ENCODE peak calls at places on chromosomes 11 and 22, in nine cellular contexts. One of them, this sample, is unnamed.

GRCh38 chr22:33848251-33848650 is 72.0 kb downstream of the LARGE1 start:
- DNase-seq in kidney: no peak
- DNase-seq in BE2C: no peak
- DNase-seq in GM23248: peak; percentile 35
- DNase-seq in body of pancreas: no peak
- DNase-seq in effector memory CD4-positive, alpha-beta T cell: no peak
- DNase-seq in keratinocyte: no peak
- DNase-seq in CD8-positive, alpha-beta memory T cell: no peak
- DNase-seq in ascending aorta: no peak
- DNase-seq in this sample: no peak

GRCh38 chr11:22713336-22713735 is 46.9 kb downstream of the GAS2 start:
- DNase-seq in effector memory CD4-positive, alpha-beta T cell: no peak
- DNase-seq in GM23248: no peak
- DNase-seq in CD8-positive, alpha-beta memory T cell: no peak
- DNase-seq in BE2C: no peak
- DNase-seq in ascending aorta: no peak
- DNase-seq in kidney: no peak
- DNase-seq in keratinocyte: no peak
- DNase-seq in body of pancreas: no peak
- DNase-seq in this sample: no peak

GRCh38 chr11:72410956-72411355 is 23.4 kb downstream of the CLPB start:
- DNase-seq in ascending aorta: peak; percentile 50
- DNase-seq in kidney: no peak
- DNase-seq in GM23248: no peak
- DNase-seq in BE2C: no peak
- DNase-seq in keratinocyte: no peak
- DNase-seq in CD8-positive, alpha-beta memory T cell: no peak
- DNase-seq in effector memory CD4-positive, alpha-beta T cell: no peak
- DNase-seq in body of pancreas: no peak
- DNase-seq in this sample: no peak

GRCh38 chr22:38203090-38203810 is 1.5 kb downstream of the MAFF start:
- DNase-seq in keratinocyte: no peak
- DNase-seq in effector memory CD4-positive, alpha-beta T cell: peak; percentile 28
- DNase-seq in kidney: peak; percentile 93
- DNase-seq in BE2C: no peak
- DNase-seq in body of pancreas: peak; percentile 69
- DNase-seq in GM23248: peak; percentile 48
- DNase-seq in ascending aorta: no peak
- DNase-seq in CD8-positive, alpha-beta memory T cell: peak; percentile 60
- DNase-seq in this sample: peak; percentile 89

GRCh38 chr11:47511927-47512326 is 41.0 kb downstream of the CELF1 start:
- DNase-seq in effector memory CD4-positive, alpha-beta T cell: no peak
- DNase-seq in keratinocyte: no peak
- DNase-seq in GM23248: no peak
- DNase-seq in CD8-positive, alpha-beta memory T cell: no peak
- DNase-seq in ascending aorta: no peak
- DNase-seq in BE2C: no peak
- DNase-seq in kidney: no peak
- DNase-seq in body of pancreas: no peak
- DNase-seq in this sample: no peak

GRCh38 chr11:115550291-115551059 is 46.3 kb upstream of the CADM1 start:
- DNase-seq in BE2C: no peak
- DNase-seq in ascending aorta: no peak
- DNase-seq in keratinocyte: no peak
- DNase-seq in CD8-positive, alpha-beta memory T cell: no peak
- DNase-seq in effector memory CD4-positive, alpha-beta T cell: no peak
- DNase-seq in kidney: peak; percentile 76
- DNase-seq in GM23248: no peak
- DNase-seq in body of pancreas: no peak
- DNase-seq in this sample: no peak

GRCh38 chr11:24575392-24575791 is 78.5 kb downstream of the LUZP2 start:
- DNase-seq in body of pancreas: no peak
- DNase-seq in kidney: no peak
- DNase-seq in BE2C: no peak
- DNase-seq in ascending aorta: no peak
- DNase-seq in effector memory CD4-positive, alpha-beta T cell: no peak
- DNase-seq in keratinocyte: no peak
- DNase-seq in CD8-positive, alpha-beta memory T cell: no peak
- DNase-seq in GM23248: peak; percentile 3
- DNase-seq in this sample: no peak

GRCh38 chr22:23218867-23219251 is 38.5 kb downstream of the BCR start:
- DNase-seq in kidney: peak; percentile 92
- DNase-seq in CD8-positive, alpha-beta memory T cell: no peak
- DNase-seq in GM23248: no peak
- DNase-seq in effector memory CD4-positive, alpha-beta T cell: no peak
- DNase-seq in BE2C: no peak
- DNase-seq in ascending aorta: no peak
- DNase-seq in keratinocyte: no peak
- DNase-seq in body of pancreas: peak; percentile 34
- DNase-seq in this sample: peak; percentile 93

GRCh38 chr11:2697871-2698270 is 1.9 kb downstream of the KCNQ1OT1 start:
- DNase-seq in kidney: no peak
- DNase-seq in effector memory CD4-positive, alpha-beta T cell: no peak
- DNase-seq in BE2C: no peak
- DNase-seq in body of pancreas: no peak
- DNase-seq in GM23248: peak; percentile 35
- DNase-seq in ascending aorta: no peak
- DNase-seq in keratinocyte: no peak
- DNase-seq in CD8-positive, alpha-beta memory T cell: no peak
- DNase-seq in this sample: no peak

GRCh38 chr11:2698386-2699184 is 1.2 kb downstream of the KCNQ1OT1 start:
- DNase-seq in ascending aorta: no peak
- DNase-seq in CD8-positive, alpha-beta memory T cell: peak; percentile 41
- DNase-seq in BE2C: no peak
- DNase-seq in GM23248: peak; percentile 58
- DNase-seq in effector memory CD4-positive, alpha-beta T cell: no peak
- DNase-seq in body of pancreas: peak; percentile 8
- DNase-seq in kidney: no peak
- DNase-seq in keratinocyte: no peak
- DNase-seq in this sample: peak; percentile 24

GRCh38 chr11:2700415-2701211 is 819 bp upstream of the KCNQ1OT1 start:
- DNase-seq in BE2C: peak; percentile 57
- DNase-seq in body of pancreas: peak; percentile 68
- DNase-seq in ascending aorta: peak; percentile 80
- DNase-seq in effector memory CD4-positive, alpha-beta T cell: peak; percentile 9
- DNase-seq in kidney: peak; percentile 92
- DNase-seq in GM23248: peak; percentile 67
- DNase-seq in CD8-positive, alpha-beta memory T cell: peak; percentile 51
- DNase-seq in keratinocyte: no peak
- DNase-seq in this sample: peak; percentile 90

GRCh38 chr11:2699531-2700414 is at the start of gene KCNQ1OT1:
- DNase-seq in GM23248: peak; percentile 92
- DNase-seq in kidney: peak; percentile 97
- DNase-seq in BE2C: peak; percentile 91
- DNase-seq in effector memory CD4-positive, alpha-beta T cell: peak; percentile 82
- DNase-seq in CD8-positive, alpha-beta memory T cell: peak; percentile 92
- DNase-seq in keratinocyte: peak; percentile 49
- DNase-seq in ascending aorta: peak; percentile 94
- DNase-seq in body of pancreas: peak; percentile 90
- DNase-seq in this sample: peak; percentile 95

GRCh38 chr11:2699185-2699530 is 636 bp downstream of the KCNQ1OT1 start:
- DNase-seq in body of pancreas: peak; percentile 38
- DNase-seq in GM23248: peak; percentile 61
- DNase-seq in BE2C: peak; percentile 21
- DNase-seq in CD8-positive, alpha-beta memory T cell: peak; percentile 44
- DNase-seq in kidney: peak; percentile 83
- DNase-seq in effector memory CD4-positive, alpha-beta T cell: no peak
- DNase-seq in ascending aorta: no peak
- DNase-seq in keratinocyte: no peak
- DNase-seq in this sample: peak; percentile 83
- H3K4me1 ChIP-seq in body of pancreas: peaks cover 8% of the 10 kb centered on the region
- H3K4me1 ChIP-seq in GM23248: peaks cover 22% of the 10 kb centered on the region
- H3K4me1 ChIP-seq in BE2C: peaks cover 15% of the 10 kb centered on the region
- H3K4me1 ChIP-seq in CD8-positive, alpha-beta memory T cell: peaks cover 10% of the 10 kb centered on the region
- H3K4me1 ChIP-seq in kidney: peaks cover 6% of the 10 kb centered on the region
- H3K4me1 ChIP-seq in effector memory CD4-positive, alpha-beta T cell: peaks cover 4% of the 10 kb centered on the region
- H3K4me1 ChIP-seq in ascending aorta: no peaks in the 10 kb centered on the region
- H3K4me1 ChIP-seq in keratinocyte: peaks cover 7% of the 10 kb centered on the region
- H3K4me1 ChIP-seq in this sample: peaks cover 6% of the 10 kb centered on the region

GRCh38 chr11:117750357-117750756 is 46.7 kb downstream of the DSCAML1 start:
- DNase-seq in BE2C: no peak
- DNase-seq in GM23248: no peak
- DNase-seq in kidney: no peak
- DNase-seq in effector memory CD4-positive, alpha-beta T cell: no peak
- DNase-seq in CD8-positive, alpha-beta memory T cell: no peak
- DNase-seq in body of pancreas: no peak
- DNase-seq in keratinocyte: no peak
- DNase-seq in ascending aorta: no peak
- DNase-seq in this sample: peak; percentile 62

GRCh38 chr11:117749541-117749910 is 47.5 kb downstream of the DSCAML1 start:
- DNase-seq in GM23248: no peak
- DNase-seq in BE2C: no peak
- DNase-seq in effector memory CD4-positive, alpha-beta T cell: no peak
- DNase-seq in body of pancreas: no peak
- DNase-seq in ascending aorta: no peak
- DNase-seq in keratinocyte: no peak
- DNase-seq in CD8-positive, alpha-beta memory T cell: no peak
- DNase-seq in kidney: no peak
- DNase-seq in this sample: peak; percentile 65

GRCh38 chr11:117750916-117751773 is 45.9 kb downstream of the DSCAML1 start:
- DNase-seq in body of pancreas: no peak
- DNase-seq in CD8-positive, alpha-beta memory T cell: no peak
- DNase-seq in kidney: no peak
- DNase-seq in keratinocyte: no peak
- DNase-seq in ascending aorta: no peak
- DNase-seq in BE2C: no peak
- DNase-seq in GM23248: no peak
- DNase-seq in effector memory CD4-positive, alpha-beta T cell: no peak
- DNase-seq in this sample: peak; percentile 47

GRCh38 chr11:117747892-117748291 is 49.1 kb downstream of the DSCAML1 start:
- DNase-seq in body of pancreas: no peak
- DNase-seq in GM23248: no peak
- DNase-seq in effector memory CD4-positive, alpha-beta T cell: no peak
- DNase-seq in kidney: no peak
- DNase-seq in CD8-positive, alpha-beta memory T cell: no peak
- DNase-seq in BE2C: no peak
- DNase-seq in ascending aorta: no peak
- DNase-seq in keratinocyte: no peak
- DNase-seq in this sample: no peak

DNA sequence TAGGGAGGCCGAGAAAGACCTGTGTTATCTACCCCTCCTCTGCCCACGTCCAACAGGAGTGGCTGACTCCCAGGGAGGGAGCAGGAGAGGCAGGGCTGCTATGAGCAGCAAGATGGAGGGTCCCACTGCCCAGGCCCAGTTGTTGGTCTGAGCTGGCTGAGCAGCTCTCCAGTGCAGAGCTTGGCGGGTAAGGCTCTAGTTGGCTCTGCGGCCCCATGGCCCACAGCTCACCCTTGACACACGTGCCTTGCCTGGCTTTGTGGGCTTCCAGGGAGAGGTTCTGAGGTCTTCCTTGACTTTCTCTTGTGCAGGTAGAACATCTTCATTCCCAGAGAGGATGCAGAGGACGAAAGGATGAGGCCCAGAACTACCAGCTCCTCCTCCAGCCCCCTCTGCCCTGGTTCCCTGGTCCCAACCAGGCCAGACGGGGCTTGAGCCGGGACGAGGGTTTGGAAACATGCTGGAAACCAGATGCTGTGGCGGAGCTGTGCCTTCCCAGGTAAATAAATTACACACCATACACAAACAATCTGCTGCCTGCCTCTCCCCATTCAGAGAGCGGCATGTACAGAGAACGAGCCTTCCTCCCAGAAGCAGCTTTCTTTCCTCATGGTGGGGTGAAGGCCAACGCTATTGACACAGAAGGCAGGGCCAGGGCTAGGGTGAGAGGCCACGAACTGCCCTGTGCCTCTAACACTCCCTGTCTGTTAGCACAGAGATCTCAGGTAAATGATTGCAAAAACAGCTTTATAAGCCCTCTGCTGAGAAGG is 48.1 kb downstream of the DSCAML1 start:
- DNase-seq in BE2C: no peak
- DNase-seq in ascending aorta: no peak
- DNase-seq in body of pancreas: no peak
- DNase-seq in CD8-positive, alpha-beta memory T cell: no peak
- DNase-seq in GM23248: no peak
- DNase-seq in effector memory CD4-positive, alpha-beta T cell: no peak
- DNase-seq in keratinocyte: no peak
- DNase-seq in kidney: no peak
- DNase-seq in this sample: peak; percentile 53
- H3K4me1 ChIP-seq in BE2C: no peaks in the 10 kb centered on the region
- H3K4me1 ChIP-seq in ascending aorta: no peaks in the 10 kb centered on the region
- H3K4me1 ChIP-seq in body of pancreas: no peaks in the 10 kb centered on the region
- H3K4me1 ChIP-seq in CD8-positive, alpha-beta memory T cell: no peaks in the 10 kb centered on the region
- H3K4me1 ChIP-seq in GM23248: no peaks in the 10 kb centered on the region
- H3K4me1 ChIP-seq in effector memory CD4-positive, alpha-beta T cell: no peaks in the 10 kb centered on the region
- H3K4me1 ChIP-seq in keratinocyte: no peaks in the 10 kb centered on the region
- H3K4me1 ChIP-seq in kidney: no peaks in the 10 kb centered on the region
- H3K4me1 ChIP-seq in this sample: no peaks in the 10 kb centered on the region

GRCh38 chr11:1502971-1503707 is 16.6 kb upstream of the MOB2 start:
- DNase-seq in effector memory CD4-positive, alpha-beta T cell: no peak
- DNase-seq in keratinocyte: no peak
- DNase-seq in kidney: peak; percentile 59
- DNase-seq in GM23248: no peak
- DNase-seq in ascending aorta: no peak
- DNase-seq in body of pancreas: no peak
- DNase-seq in BE2C: no peak
- DNase-seq in CD8-positive, alpha-beta memory T cell: no peak
- DNase-seq in this sample: no peak

GRCh38 chr11:1504164-1504563 is 17.6 kb upstream of the MOB2 start:
- DNase-seq in CD8-positive, alpha-beta memory T cell: no peak
- DNase-seq in kidney: peak; percentile 53
- DNase-seq in ascending aorta: no peak
- DNase-seq in effector memory CD4-positive, alpha-beta T cell: no peak
- DNase-seq in keratinocyte: no peak
- DNase-seq in BE2C: no peak
- DNase-seq in GM23248: no peak
- DNase-seq in body of pancreas: no peak
- DNase-seq in this sample: no peak

GRCh38 chr11:1505480-1505879 is 18.9 kb upstream of the MOB2 start:
- DNase-seq in effector memory CD4-positive, alpha-beta T cell: no peak
- DNase-seq in ascending aorta: no peak
- DNase-seq in BE2C: no peak
- DNase-seq in GM23248: no peak
- DNase-seq in body of pancreas: no peak
- DNase-seq in kidney: peak; percentile 26
- DNase-seq in CD8-positive, alpha-beta memory T cell: peak; percentile 8
- DNase-seq in keratinocyte: no peak
- DNase-seq in this sample: no peak

GRCh38 chr11:1503708-1504104 is 17.1 kb upstream of the MOB2 start:
- DNase-seq in effector memory CD4-positive, alpha-beta T cell: no peak
- DNase-seq in BE2C: peak; percentile 32
- DNase-seq in GM23248: peak; percentile 19
- DNase-seq in kidney: peak; percentile 64
- DNase-seq in body of pancreas: no peak
- DNase-seq in ascending aorta: no peak
- DNase-seq in CD8-positive, alpha-beta memory T cell: no peak
- DNase-seq in keratinocyte: no peak
- DNase-seq in this sample: no peak

GRCh38 chr11:1504581-1505290 is 18.2 kb upstream of the MOB2 start:
- DNase-seq in kidney: peak; percentile 74
- DNase-seq in GM23248: no peak
- DNase-seq in ascending aorta: no peak
- DNase-seq in keratinocyte: no peak
- DNase-seq in BE2C: no peak
- DNase-seq in CD8-positive, alpha-beta memory T cell: peak; percentile 46
- DNase-seq in body of pancreas: no peak
- DNase-seq in effector memory CD4-positive, alpha-beta T cell: no peak
- DNase-seq in this sample: no peak
- H3K4me1 ChIP-seq in kidney: no peaks in the 10 kb centered on the region
- H3K4me1 ChIP-seq in GM23248: no peaks in the 10 kb centered on the region
- H3K4me1 ChIP-seq in ascending aorta: peaks cover 41% of the 10 kb centered on the region
- H3K4me1 ChIP-seq in keratinocyte: no peaks in the 10 kb centered on the region
- H3K4me1 ChIP-seq in BE2C: no peaks in the 10 kb centered on the region
- H3K4me1 ChIP-seq in CD8-positive, alpha-beta memory T cell: no peaks in the 10 kb centered on the region
- H3K4me1 ChIP-seq in body of pancreas: peaks cover 21% of the 10 kb centered on the region
- H3K4me1 ChIP-seq in effector memory CD4-positive, alpha-beta T cell: peaks cover 7% of the 10 kb centered on the region
- H3K4me1 ChIP-seq in this sample: peaks cover 77% of the 10 kb centered on the region

DNA sequence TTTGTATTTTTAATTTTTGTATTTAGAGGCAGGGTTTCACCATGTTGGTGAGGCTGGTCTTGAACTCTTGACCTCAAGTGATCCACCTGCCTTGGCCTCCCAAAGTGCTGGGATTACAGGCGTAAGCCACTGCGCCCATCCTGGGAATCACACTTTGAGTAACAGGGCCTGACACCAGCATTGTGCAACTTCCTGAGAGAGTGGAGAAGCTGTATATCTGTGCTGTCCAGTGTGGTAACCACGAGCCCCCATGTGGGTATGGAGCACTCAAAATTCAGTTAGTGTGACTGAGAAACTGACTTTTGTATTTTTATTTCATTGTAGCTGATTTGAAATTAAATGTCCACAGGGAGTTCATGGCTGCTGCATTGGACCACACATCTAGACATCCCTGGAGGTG is 36.2 kb downstream of the MPPED1 start:
- DNase-seq in CD8-positive, alpha-beta memory T cell: no peak
- DNase-seq in kidney: no peak
- DNase-seq in BE2C: no peak
- DNase-seq in effector memory CD4-positive, alpha-beta T cell: no peak
- DNase-seq in keratinocyte: no peak
- DNase-seq in body of pancreas: no peak
- DNase-seq in GM23248: no peak
- DNase-seq in ascending aorta: no peak
- DNase-seq in this sample: no peak
- H3K4me1 ChIP-seq in CD8-positive, alpha-beta memory T cell: no peaks in the 10 kb centered on the region
- H3K4me1 ChIP-seq in kidney: no peaks in the 10 kb centered on the region
- H3K4me1 ChIP-seq in BE2C: no peaks in the 10 kb centered on the region
- H3K4me1 ChIP-seq in effector memory CD4-positive, alpha-beta T cell: no peaks in the 10 kb centered on the region
- H3K4me1 ChIP-seq in keratinocyte: no peaks in the 10 kb centered on the region
- H3K4me1 ChIP-seq in body of pancreas: no peaks in the 10 kb centered on the region
- H3K4me1 ChIP-seq in GM23248: no peaks in the 10 kb centered on the region
- H3K4me1 ChIP-seq in ascending aorta: no peaks in the 10 kb centered on the region
- H3K4me1 ChIP-seq in this sample: no peaks in the 10 kb centered on the region

This sample was measured in spleen.